ENCODE peak calls at places on chromosomes 12 and 14, in nine cellular contexts. F is lower lobe of right lung, E is breast epithelium, H is GM23248, P is psoas muscle, S is thyroid gland, L is ovary, G is colonic mucosa, B is mammary epithelial cell. N is an unnamed sample.

GRCh38 chr14:60647081-60647836 is 2.0 kb downstream of the SIX1 start:
- DNase-seq in F (peak; percentile 49), E (no peak), H (peak; percentile 91), P (peak; percentile 74), S (no peak), L (no peak), G (no peak), B (peak; percentile 54), N (no peak)

GRCh38 chr14:20587489-20588154 is at the start of gene RNASE11:
- DNase-seq in F (no peak), E (no peak), H (no peak), P (no peak), S (peak; percentile 46), L (no peak), G (no peak), B (no peak), N (no peak)

GRCh38 chr14:106850913-106851825 is 1324.8 kb downstream of the TMEM121 start:
- DNase-seq in F (no peak), E (no peak), H (no peak), P (no peak), S (no peak), L (no peak), G (no peak), B (no peak), N (peak; percentile 60)

GRCh38 chr12:15684896-15685658 is 104.1 kb downstream of the EPS8 start:
- DNase-seq in F (no peak), E (no peak), H (peak; percentile 37), P (no peak), S (no peak), L (no peak), G (no peak), B (no peak), N (no peak)

GRCh38 chr14:72903707-72904106 is 9.8 kb upstream of the DPF3 start:
- DNase-seq in F (no peak), E (no peak), H (no peak), P (no peak), S (no peak), L (no peak), G (no peak), B (no peak), N (no peak)

GRCh38 chr14:60922050-60922449 is 58.8 kb downstream of the TRMT5 start:
- DNase-seq in F (no peak), E (no peak), H (peak; percentile 31), P (no peak), S (no peak), L (no peak), G (no peak), B (peak; percentile 87), N (no peak)

GRCh38 chr14:105475916-105476845 is 1.6 kb downstream of the CRIP2 start:
- DNase-seq in F (peak; percentile 72), E (no peak), H (peak; percentile 72), P (peak; percentile 66), S (peak; percentile 96), L (no peak), G (no peak), B (peak; percentile 29), N (peak; percentile 24)

GRCh38 chr12:19893514-19893913 is 454.2 kb downstream of the AEBP2 start:
- DNase-seq in F (no peak), E (no peak), H (peak; percentile 58), P (no peak), S (no peak), L (no peak), G (no peak), B (peak; percentile 6), N (no peak)

GRCh38 chr12:123995023-123995422 is 22.0 kb downstream of the ZNF664 start:
- DNase-seq in F (no peak), E (no peak), H (peak; percentile 85), P (no peak), S (peak; percentile 19), L (no peak), G (no peak), B (peak; percentile 95), N (no peak)

GRCh38 chr14:89339158-89339557 is 77.9 kb downstream of the FOXN3 start:
- DNase-seq in F (no peak), E (no peak), H (no peak), P (no peak), S (no peak), L (no peak), G (no peak), B (no peak), N (no peak)
- H3K4me1 ChIP-seq in F (peaks cover 29% of the 10 kb centered on the region), E (no peaks in the 10 kb centered on the region), H (peaks cover 25% of the 10 kb centered on the region), P (peaks cover 37% of the 10 kb centered on the region), S (peaks cover 21% of the 10 kb centered on the region), L (peaks cover 35% of the 10 kb centered on the region), G (peaks cover 4% of the 10 kb centered on the region), B (no peaks in the 10 kb centered on the region), N (peaks cover 26% of the 10 kb centered on the region)

DNA sequence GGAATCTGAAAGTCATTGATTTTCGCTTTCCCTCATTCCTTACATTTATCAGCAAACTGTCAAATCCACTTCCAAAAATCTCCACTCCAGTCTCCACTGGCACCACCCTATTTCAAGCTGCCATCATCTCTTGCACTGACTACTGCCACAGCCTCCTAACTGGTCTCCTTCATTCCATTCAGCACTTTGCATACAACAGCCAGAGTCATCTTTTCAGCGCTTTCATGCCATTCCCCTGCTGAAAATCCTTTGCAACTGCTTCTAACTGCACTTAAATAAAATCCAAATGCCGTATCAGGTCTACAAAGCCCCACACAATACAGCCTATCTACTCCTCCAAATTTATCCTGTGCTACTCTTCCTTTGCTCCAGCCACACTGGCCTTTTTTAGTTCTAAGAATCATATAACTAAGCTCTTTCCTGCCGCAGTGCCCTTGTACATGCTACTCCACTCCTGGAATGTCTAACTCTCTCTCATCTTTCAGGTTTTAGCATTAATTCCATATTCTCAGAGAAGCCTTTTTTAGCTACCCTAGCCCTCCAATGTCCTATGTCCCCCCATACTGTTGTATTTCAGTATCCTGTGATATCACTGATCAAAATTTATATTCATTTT is 21.6 kb downstream of the FERMT2 start:
- DNase-seq in F (no peak), E (no peak), H (no peak), P (no peak), S (no peak), L (no peak), G (no peak), B (no peak), N (no peak)
- H3K4me1 ChIP-seq in F (peaks cover 47% of the 10 kb centered on the region), E (no peaks in the 10 kb centered on the region), H (peaks cover 57% of the 10 kb centered on the region), P (peaks cover 57% of the 10 kb centered on the region), S (peaks cover 49% of the 10 kb centered on the region), L (peaks cover 20% of the 10 kb centered on the region), G (no peaks in the 10 kb centered on the region), B (no peaks in the 10 kb centered on the region), N (peaks cover 7% of the 10 kb centered on the region)

GRCh38 chr12:108730337-108731104 is 797 bp downstream of the CORO1C start:
- DNase-seq in F (peak; percentile 81), E (peak; percentile 66), H (peak; percentile 93), P (peak; percentile 70), S (peak; percentile 51), L (peak; percentile 78), G (peak; percentile 74), B (peak; percentile 87), N (peak; percentile 79)
- H3K4me1 ChIP-seq in F (peaks cover 49% of the 10 kb centered on the region), E (no peaks in the 10 kb centered on the region), H (peaks cover 37% of the 10 kb centered on the region), P (peaks cover 47% of the 10 kb centered on the region), S (peaks cover 5% of the 10 kb centered on the region), L (no peaks in the 10 kb centered on the region), G (peaks cover 20% of the 10 kb centered on the region), B (peaks cover 41% of the 10 kb centered on the region), N (peaks cover 35% of the 10 kb centered on the region)

GRCh38 chr14:101875726-101876268 is 88.6 kb upstream of the DYNC1H1 start:
- DNase-seq in F (no peak), E (no peak), H (peak; percentile 6), P (no peak), S (no peak), L (no peak), G (no peak), B (no peak), N (no peak)
- H3K4me1 ChIP-seq in F (peaks cover 34% of the 10 kb centered on the region), E (peaks cover 10% of the 10 kb centered on the region), H (peaks cover 18% of the 10 kb centered on the region), P (peaks cover 20% of the 10 kb centered on the region), S (no peaks in the 10 kb centered on the region), L (peaks cover 6% of the 10 kb centered on the region), G (peaks cover 12% of the 10 kb centered on the region), B (no peaks in the 10 kb centered on the region), N (peaks cover 34% of the 10 kb centered on the region)

DNA sequence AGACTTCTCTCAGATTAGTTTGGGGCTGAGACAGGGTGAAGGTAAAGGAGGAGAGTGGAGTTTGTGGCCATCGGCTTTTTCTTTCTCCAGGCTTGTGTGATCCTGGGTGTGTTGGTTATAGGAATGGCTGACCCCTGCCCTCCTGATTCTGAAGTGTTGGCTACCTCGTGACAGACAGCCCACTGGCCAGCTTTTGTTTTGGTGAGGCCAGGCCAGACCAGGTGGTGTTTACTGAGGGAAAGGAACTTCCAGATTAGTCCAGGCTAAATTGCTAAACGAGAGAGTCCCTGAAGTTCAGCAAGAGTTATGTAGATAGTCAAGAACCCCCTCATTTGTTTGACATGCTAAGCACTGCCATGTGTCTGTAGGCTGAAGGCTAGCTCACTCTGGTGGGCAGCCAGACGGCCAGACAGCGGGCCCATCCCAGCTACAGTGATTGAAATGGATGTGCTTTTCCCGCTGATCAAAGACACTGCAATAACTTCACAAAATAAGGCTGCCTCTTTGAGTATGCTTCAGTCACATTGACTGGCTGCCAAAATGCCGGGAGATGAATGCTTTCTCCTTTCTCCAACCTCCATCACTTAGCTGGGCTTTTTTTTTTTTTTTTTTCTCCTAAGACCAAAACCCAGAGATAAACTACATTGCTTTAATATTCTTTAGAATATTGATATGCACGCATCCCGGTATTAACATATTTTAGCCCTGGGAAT is 76.8 kb downstream of the SMOC1 start:
- DNase-seq in F (no peak), E (no peak), H (no peak), P (no peak), S (peak; percentile 66), L (no peak), G (no peak), B (no peak), N (no peak)
- H3K4me1 ChIP-seq in F (no peaks in the 10 kb centered on the region), E (no peaks in the 10 kb centered on the region), H (no peaks in the 10 kb centered on the region), P (peaks cover 11% of the 10 kb centered on the region), S (no peaks in the 10 kb centered on the region), L (no peaks in the 10 kb centered on the region), G (no peaks in the 10 kb centered on the region), B (no peaks in the 10 kb centered on the region), N (no peaks in the 10 kb centered on the region)

DNA sequence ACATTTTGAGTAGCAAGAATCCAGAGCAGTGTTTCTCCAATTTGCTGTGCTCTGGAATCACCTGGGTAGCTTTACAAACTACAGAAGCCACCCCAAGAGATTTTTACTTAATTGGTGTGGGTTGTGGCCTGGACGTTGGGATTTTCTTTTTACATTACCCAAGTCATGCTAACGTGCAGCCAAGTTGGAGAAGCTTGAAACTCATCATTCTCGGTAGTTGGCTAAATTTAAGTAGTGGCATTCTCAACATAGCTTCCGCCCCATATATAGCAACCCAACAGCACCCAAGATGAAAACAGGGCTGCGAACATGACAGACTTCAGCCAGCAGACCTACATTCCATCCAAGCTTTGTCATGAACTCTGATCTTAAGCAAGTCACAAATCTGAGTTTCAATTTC is 25.0 kb downstream of the DAD1 start:
- DNase-seq in F (no peak), E (no peak), H (no peak), P (no peak), S (no peak), L (no peak), G (no peak), B (no peak), N (no peak)
- H3K4me1 ChIP-seq in F (peaks cover 83% of the 10 kb centered on the region), E (no peaks in the 10 kb centered on the region), H (no peaks in the 10 kb centered on the region), P (peaks cover 54% of the 10 kb centered on the region), S (peaks cover 52% of the 10 kb centered on the region), L (no peaks in the 10 kb centered on the region), G (peaks cover 8% of the 10 kb centered on the region), B (peaks cover 6% of the 10 kb centered on the region), N (peaks cover 31% of the 10 kb centered on the region)